ENCODE peak calls at places on chromosomes 7 and 10, in eight cellular contexts. E is adrenal gland; T is hypothalamus; R is RPMI7951; F is AG10803; M is germinal center; H is body of pancreas; N is stimulated activated CD4-positive, alpha-beta T cell treated with anti-CD3 and anti-CD28 coated beads, Interleukin-2, amount 100 ng/mL, for 48 hours. W is an unnamed sample.

GRCh38 chr10:99573806-99574205 is 41.1 kb downstream of the NKX2-3 start:
- DNase-seq in F (no peak), M (no peak), T (no peak), E (no peak), H (no peak), R (no peak), N (no peak), W (no peak)

GRCh38 chr7:121994625-121995410 is 121.9 kb downstream of the PTPRZ1 start:
- DNase-seq in R (peak; percentile 64), M (peak; percentile 45), T (no peak), H (peak; percentile 74), E (peak; percentile 70), F (peak; percentile 81), N (peak; percentile 39), W (peak; percentile 67)

GRCh38 chr10:12564173-12564572 is 214.8 kb downstream of the CAMK1D start:
- DNase-seq in F (no peak), M (no peak), R (no peak), N (no peak), E (no peak), H (no peak), T (no peak), W (no peak)

GRCh38 chr10:117635851-117636250 is 93.3 kb downstream of the EMX2 start:
- DNase-seq in F (peak; percentile 44), E (no peak), H (no peak), T (no peak), R (no peak), M (no peak), N (no peak), W (no peak)

GRCh38 chr7:64101126-64101942 is 56.1 kb downstream of the ZNF727 start:
- DNase-seq in T (no peak), F (no peak), M (no peak), R (no peak), E (no peak), N (no peak), H (no peak), W (no peak)

GRCh38 chr7:46630031-46630430 is 709.0 kb upstream of the IGFBP3 start:
- DNase-seq in F (peak; percentile 67), N (no peak), R (peak; percentile 78), H (no peak), E (no peak), T (no peak), M (no peak), W (no peak)

GRCh38 chr7:90320801-90321494 is at the start of gene FAM237B:
- DNase-seq in M (peak; percentile 12), E (no peak), F (peak; percentile 16), T (no peak), R (peak; percentile 6), H (no peak), N (no peak), W (no peak)

GRCh38 chr10:69861251-69862240 is 59.8 kb downstream of the COL13A1 start:
- DNase-seq in F (peak; percentile 82), T (no peak), H (no peak), E (no peak), R (peak; percentile 84), N (no peak), M (no peak), W (no peak)

GRCh38 chr10:95437669-95438068 is 123.5 kb downstream of the SORBS1 start:
- DNase-seq in R (no peak), T (no peak), E (no peak), H (no peak), F (no peak), M (no peak), N (no peak), W (no peak)

GRCh38 chr7:110637252-110637651 is 453.7 kb upstream of the LRRN3 start:
- DNase-seq in M (no peak), N (no peak), H (no peak), R (no peak), F (no peak), T (no peak), E (no peak), W (no peak)

GRCh38 chr7:129245533-129245932 is 20.7 kb downstream of the AHCYL2 start:
- DNase-seq in T (no peak), H (no peak), M (no peak), N (no peak), R (no peak), E (no peak), F (no peak), W (no peak)

GRCh38 chr7:41918597-41918996 is 215.7 kb upstream of the INHBA start:
- DNase-seq in R (peak; percentile 89), H (no peak), N (no peak), F (peak; percentile 80), M (no peak), E (no peak), T (no peak), W (no peak)

GRCh38 chr7:50449501-50449880 is 659 bp downstream of the FIGNL1 start:
- DNase-seq in N (no peak), E (no peak), F (no peak), R (no peak), M (no peak), H (no peak), T (no peak), W (no peak)

GRCh38 chr10:79380125-79380917 is 33.1 kb downstream of the PPIF start:
- DNase-seq in N (no peak), M (no peak), H (no peak), T (no peak), E (peak; percentile 44), F (peak; percentile 83), R (no peak), W (no peak)

GRCh38 chr7:20435305-20435704 is 104.6 kb downstream of the ITGB8 start:
- DNase-seq in E (peak; percentile 78), F (peak; percentile 93), T (no peak), M (no peak), R (no peak), H (peak; percentile 26), N (no peak), W (no peak)

GRCh38 chr7:30841025-30841735 is 70.0 kb downstream of the MINDY4 start:
- DNase-seq in M (no peak), F (peak; percentile 48), E (no peak), N (no peak), H (no peak), R (no peak), T (no peak), W (no peak)

GRCh38 chr7:22419488-22419887 is 62.5 kb upstream of the RAPGEF5 start:
- DNase-seq in F (no peak), N (no peak), E (no peak), M (no peak), R (no peak), T (no peak), H (no peak), W (no peak)

GRCh38 chr10:79238606-79239005 is 108.7 kb upstream of the PPIF start:
- DNase-seq in H (no peak), R (peak; percentile 18), T (no peak), F (no peak), E (no peak), N (no peak), M (no peak), W (no peak)

W was measured in COR-L47.